ENCODE peak calls at places on chromosomes 13 and 19, in six cellular contexts. One of them, this sample, is unnamed.

GRCh38 chr13:72229067-72229466 is 362.1 kb upstream of the DACH1 start:
- DNase-seq in mammary epithelial cell: no peak
- DNase-seq in foreskin fibroblast: no peak
- DNase-seq in fibroblast of villous mesenchyme: no peak
- DNase-seq in K562: no peak
- DNase-seq in HFFc6: no peak
- DNase-seq in this sample: no peak

GRCh38 chr13:102277286-102277685 is 124.6 kb downstream of the FGF14 start:
- DNase-seq in mammary epithelial cell: no peak
- DNase-seq in foreskin fibroblast: no peak
- DNase-seq in fibroblast of villous mesenchyme: peak
- DNase-seq in K562: no peak
- DNase-seq in HFFc6: no peak
- DNase-seq in this sample: no peak

GRCh38 chr13:107721436-107721835 is 493.9 kb downstream of the LIG4 start:
- DNase-seq in mammary epithelial cell: no peak
- DNase-seq in foreskin fibroblast: no peak
- DNase-seq in fibroblast of villous mesenchyme: no peak
- DNase-seq in K562: no peak
- DNase-seq in HFFc6: no peak
- DNase-seq in this sample: peak

GRCh38 chr19:45913874-45914830 is at the start of gene NANOS2:
- DNase-seq in mammary epithelial cell: no peak
- DNase-seq in foreskin fibroblast: no peak
- DNase-seq in fibroblast of villous mesenchyme: no peak
- DNase-seq in K562: peak
- DNase-seq in HFFc6: no peak
- DNase-seq in this sample: peak

GRCh38 chr19:47112166-47112663 is 1.4 kb downstream of the ZC3H4 start:
- DNase-seq in mammary epithelial cell: peak
- DNase-seq in foreskin fibroblast: peak
- DNase-seq in fibroblast of villous mesenchyme: peak
- DNase-seq in K562: peak
- DNase-seq in HFFc6: peak
- DNase-seq in this sample: peak

GRCh38 chr19:58553799-58554493 is 959 bp downstream of the CHMP2A start:
- DNase-seq in mammary epithelial cell: no peak
- DNase-seq in foreskin fibroblast: no peak
- DNase-seq in fibroblast of villous mesenchyme: no peak
- DNase-seq in K562: no peak
- DNase-seq in HFFc6: no peak
- DNase-seq in this sample: no peak

GRCh38 chr13:25733696-25734435 is 317.9 kb downstream of the SHISA2 start:
- DNase-seq in mammary epithelial cell: no peak
- DNase-seq in foreskin fibroblast: no peak
- DNase-seq in fibroblast of villous mesenchyme: no peak
- DNase-seq in K562: no peak
- DNase-seq in HFFc6: no peak
- DNase-seq in this sample: no peak

GRCh38 chr13:30676672-30677071 is 58.7 kb upstream of the ALOX5AP start:
- DNase-seq in mammary epithelial cell: peak
- DNase-seq in foreskin fibroblast: no peak
- DNase-seq in fibroblast of villous mesenchyme: peak
- DNase-seq in K562: no peak
- DNase-seq in HFFc6: peak
- DNase-seq in this sample: peak

GRCh38 chr13:106851251-106851650 is 283.3 kb upstream of the ARGLU1 start:
- DNase-seq in mammary epithelial cell: no peak
- DNase-seq in foreskin fibroblast: no peak
- DNase-seq in fibroblast of villous mesenchyme: no peak
- DNase-seq in K562: no peak
- DNase-seq in HFFc6: no peak
- DNase-seq in this sample: no peak

GRCh38 chr19:29533578-29534544 is 8.1 kb downstream of the VSTM2B start:
- DNase-seq in mammary epithelial cell: no peak
- DNase-seq in foreskin fibroblast: no peak
- DNase-seq in fibroblast of villous mesenchyme: no peak
- DNase-seq in K562: no peak
- DNase-seq in HFFc6: no peak
- DNase-seq in this sample: no peak

GRCh38 chr13:50410921-50411712 is 395.9 kb downstream of the KCNRG start:
- DNase-seq in mammary epithelial cell: peak
- DNase-seq in foreskin fibroblast: peak
- DNase-seq in fibroblast of villous mesenchyme: peak
- DNase-seq in K562: peak
- DNase-seq in HFFc6: peak
- DNase-seq in this sample: no peak

GRCh38 chr13:36965767-36966166 is 33.4 kb downstream of the ALG5 start:
- DNase-seq in mammary epithelial cell: peak
- DNase-seq in foreskin fibroblast: peak
- DNase-seq in fibroblast of villous mesenchyme: peak
- DNase-seq in K562: no peak
- DNase-seq in HFFc6: peak
- DNase-seq in this sample: no peak

GRCh38 chr19:44587863-44588752 is 25.3 kb upstream of the IGSF23 start:
- DNase-seq in mammary epithelial cell: peak
- DNase-seq in foreskin fibroblast: peak
- DNase-seq in fibroblast of villous mesenchyme: peak
- DNase-seq in K562: no peak
- DNase-seq in HFFc6: peak
- DNase-seq in this sample: no peak
- TF ChIP-seq CTCF in mammary epithelial cell: peak
- TF ChIP-seq CTCF in foreskin fibroblast: peak
- TF ChIP-seq CTCF in fibroblast of villous mesenchyme: peak
- TF ChIP-seq CTCF in K562: no peak
- TF ChIP-seq CTCF in HFFc6: peak
- TF ChIP-seq CTCF in this sample: no peak

GRCh38 chr19:52227196-52227940 is 37.5 kb downstream of the PPP2R1A start:
- DNase-seq in mammary epithelial cell: no peak
- DNase-seq in foreskin fibroblast: no peak
- DNase-seq in fibroblast of villous mesenchyme: no peak
- DNase-seq in K562: no peak
- DNase-seq in HFFc6: no peak
- DNase-seq in this sample: peak
- TF ChIP-seq CTCF in mammary epithelial cell: no peak
- TF ChIP-seq CTCF in foreskin fibroblast: no peak
- TF ChIP-seq CTCF in fibroblast of villous mesenchyme: no peak
- TF ChIP-seq CTCF in K562: no peak
- TF ChIP-seq CTCF in HFFc6: no peak
- TF ChIP-seq CTCF in this sample: peak

DNA sequence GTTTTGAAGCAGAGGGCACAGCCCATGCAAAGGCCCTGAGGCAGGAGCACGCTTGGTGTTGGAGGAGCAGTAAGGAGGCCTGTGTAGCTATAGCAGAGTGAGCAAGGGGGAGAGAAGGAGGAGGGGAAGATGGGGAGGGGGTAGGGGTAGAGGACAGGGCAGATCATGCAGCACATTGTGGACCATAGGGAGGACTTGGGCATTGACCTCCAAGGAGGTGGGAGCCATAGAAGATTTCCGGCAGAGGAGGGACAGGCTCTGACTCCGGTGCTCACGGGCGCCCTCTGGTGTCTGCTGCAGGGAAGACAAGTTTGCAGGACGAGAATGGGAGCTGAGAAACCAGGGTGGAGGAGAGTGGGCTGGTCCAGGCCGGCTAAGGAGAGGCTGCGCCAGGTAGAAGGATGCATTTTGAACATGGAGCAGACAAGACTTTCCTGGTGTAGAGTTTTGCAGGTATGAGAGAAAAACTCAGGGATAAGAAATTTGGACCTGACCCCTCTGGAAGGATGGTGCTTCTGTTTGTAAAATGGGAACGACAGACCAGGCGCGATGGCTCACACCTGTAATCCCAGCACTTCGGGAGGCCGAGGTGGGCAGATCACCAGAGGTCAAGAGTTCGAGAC is 13.7 kb upstream of the CREB3L3 start:
- DNase-seq in mammary epithelial cell: peak
- DNase-seq in foreskin fibroblast: no peak
- DNase-seq in fibroblast of villous mesenchyme: peak
- DNase-seq in K562: peak
- DNase-seq in HFFc6: peak
- DNase-seq in this sample: peak
- TF ChIP-seq CTCF in mammary epithelial cell: peak
- TF ChIP-seq CTCF in foreskin fibroblast: peak
- TF ChIP-seq CTCF in fibroblast of villous mesenchyme: peak
- TF ChIP-seq CTCF in K562: peak
- TF ChIP-seq CTCF in HFFc6: peak
- TF ChIP-seq CTCF in this sample: peak

DNA sequence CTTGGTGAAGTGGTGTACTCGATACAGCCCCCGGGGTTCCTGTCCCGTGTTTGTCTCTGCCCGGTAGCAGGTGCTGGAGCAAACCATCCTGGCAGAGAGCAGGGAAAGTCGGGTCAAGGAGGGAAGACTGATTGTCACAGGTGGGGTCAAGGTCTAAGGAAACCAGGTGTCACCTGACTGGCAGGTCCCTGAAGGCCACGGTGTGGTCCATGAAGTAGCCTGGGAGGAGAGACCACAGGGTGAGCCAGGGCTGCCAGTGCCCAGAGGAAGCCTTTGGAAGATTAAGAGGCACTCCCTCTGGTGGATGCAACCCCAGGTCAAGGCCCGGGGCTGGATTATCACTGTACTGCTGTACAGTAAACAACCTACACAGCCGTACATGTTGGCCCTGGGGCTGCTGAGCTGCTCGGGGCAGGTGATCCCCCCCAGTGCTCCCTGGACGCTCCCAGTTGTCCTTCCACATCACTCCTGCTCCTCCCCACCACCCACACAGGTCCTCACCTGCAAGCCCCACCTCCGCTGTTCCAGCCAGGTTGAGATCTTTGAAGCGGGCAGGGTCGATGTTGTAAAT is 6.0 kb upstream of the CCER2 start:
- DNase-seq in mammary epithelial cell: no peak
- DNase-seq in foreskin fibroblast: no peak
- DNase-seq in fibroblast of villous mesenchyme: peak
- DNase-seq in K562: no peak
- DNase-seq in HFFc6: no peak
- DNase-seq in this sample: peak
- TF ChIP-seq CTCF in mammary epithelial cell: no peak
- TF ChIP-seq CTCF in foreskin fibroblast: no peak
- TF ChIP-seq CTCF in fibroblast of villous mesenchyme: peak
- TF ChIP-seq CTCF in K562: peak
- TF ChIP-seq CTCF in HFFc6: peak
- TF ChIP-seq CTCF in this sample: peak

This sample was measured in WERI-Rb-1.